ENCODE peak calls at places on chromosome 14, in eight cellular contexts. One of them, this sample, is unnamed.
A peak's percentile ranks its signal among the peaks of the same experiment; 100 is the strongest.

GRCh38 chr14:77000340-77001235 is 27.9 kb downstream of the IRF2BPL start:
- DNase-seq in fibroblast of the aortic adventitia: peak; percentile 76
- DNase-seq in fibroblast of mammary gland: peak; percentile 39
- DNase-seq in CD8-positive, alpha-beta T cell: no peak
- DNase-seq in astrocyte of the spinal cord: peak; percentile 40
- DNase-seq in OCI-LY7: peak; percentile 76
- DNase-seq in PC-3: no peak
- DNase-seq in neural progenitor cell: peak; percentile 46
- DNase-seq in this sample: peak; percentile 73

GRCh38 chr14:89924224-89924623 is 30.3 kb downstream of the EFCAB11 start:
- DNase-seq in fibroblast of the aortic adventitia: no peak
- DNase-seq in fibroblast of mammary gland: no peak
- DNase-seq in CD8-positive, alpha-beta T cell: no peak
- DNase-seq in astrocyte of the spinal cord: no peak
- DNase-seq in OCI-LY7: no peak
- DNase-seq in PC-3: no peak
- DNase-seq in neural progenitor cell: no peak
- DNase-seq in this sample: no peak

GRCh38 chr14:20516921-20517320 is 11.6 kb downstream of the RNASE10 start:
- DNase-seq in fibroblast of the aortic adventitia: peak; percentile 70
- DNase-seq in fibroblast of mammary gland: peak; percentile 89
- DNase-seq in CD8-positive, alpha-beta T cell: no peak
- DNase-seq in astrocyte of the spinal cord: peak; percentile 36
- DNase-seq in OCI-LY7: no peak
- DNase-seq in PC-3: peak; percentile 84
- DNase-seq in neural progenitor cell: no peak
- DNase-seq in this sample: peak; percentile 28

GRCh38 chr14:22819191-22819988 is 4.2 kb upstream of the SLC7A7 start:
- DNase-seq in fibroblast of the aortic adventitia: peak; percentile 75
- DNase-seq in fibroblast of mammary gland: peak; percentile 63
- DNase-seq in CD8-positive, alpha-beta T cell: no peak
- DNase-seq in astrocyte of the spinal cord: peak; percentile 80
- DNase-seq in OCI-LY7: peak; percentile 73
- DNase-seq in PC-3: peak; percentile 33
- DNase-seq in neural progenitor cell: no peak
- DNase-seq in this sample: peak; percentile 85

GRCh38 chr14:87805315-87805723 is 187.7 kb downstream of the GALC start:
- DNase-seq in fibroblast of the aortic adventitia: peak; percentile 52
- DNase-seq in fibroblast of mammary gland: peak; percentile 60
- DNase-seq in CD8-positive, alpha-beta T cell: peak; percentile 45
- DNase-seq in astrocyte of the spinal cord: peak; percentile 1
- DNase-seq in OCI-LY7: peak; percentile 33
- DNase-seq in PC-3: peak; percentile 22
- DNase-seq in neural progenitor cell: peak; percentile 18
- DNase-seq in this sample: peak; percentile 12

GRCh38 chr14:72578514-72578913 is 315.4 kb downstream of the DPF3 start:
- DNase-seq in fibroblast of the aortic adventitia: no peak
- DNase-seq in fibroblast of mammary gland: no peak
- DNase-seq in CD8-positive, alpha-beta T cell: no peak
- DNase-seq in astrocyte of the spinal cord: no peak
- DNase-seq in OCI-LY7: no peak
- DNase-seq in PC-3: no peak
- DNase-seq in neural progenitor cell: no peak
- DNase-seq in this sample: no peak

GRCh38 chr14:22536853-22537338 is 52.1 kb downstream of the DAD1 start:
- DNase-seq in fibroblast of the aortic adventitia: peak; percentile 94
- DNase-seq in fibroblast of mammary gland: peak; percentile 98
- DNase-seq in CD8-positive, alpha-beta T cell: peak; percentile 81
- DNase-seq in astrocyte of the spinal cord: peak; percentile 95
- DNase-seq in OCI-LY7: no peak
- DNase-seq in PC-3: peak; percentile 98
- DNase-seq in neural progenitor cell: no peak
- DNase-seq in this sample: peak; percentile 94

GRCh38 chr14:88798161-88798560 is 5.4 kb upstream of the EML5 start:
- DNase-seq in fibroblast of the aortic adventitia: no peak
- DNase-seq in fibroblast of mammary gland: no peak
- DNase-seq in CD8-positive, alpha-beta T cell: no peak
- DNase-seq in astrocyte of the spinal cord: no peak
- DNase-seq in OCI-LY7: no peak
- DNase-seq in PC-3: no peak
- DNase-seq in neural progenitor cell: no peak
- DNase-seq in this sample: no peak

GRCh38 chr14:100944052-100944451 is 40.5 kb upstream of the RTL1 start:
- DNase-seq in fibroblast of the aortic adventitia: no peak
- DNase-seq in fibroblast of mammary gland: no peak
- DNase-seq in CD8-positive, alpha-beta T cell: no peak
- DNase-seq in astrocyte of the spinal cord: no peak
- DNase-seq in OCI-LY7: no peak
- DNase-seq in PC-3: no peak
- DNase-seq in neural progenitor cell: no peak
- DNase-seq in this sample: no peak

GRCh38 chr14:22315336-22315735 is 273.7 kb downstream of the DAD1 start:
- DNase-seq in fibroblast of the aortic adventitia: no peak
- DNase-seq in fibroblast of mammary gland: no peak
- DNase-seq in CD8-positive, alpha-beta T cell: no peak
- DNase-seq in astrocyte of the spinal cord: no peak
- DNase-seq in OCI-LY7: no peak
- DNase-seq in PC-3: peak; percentile 55
- DNase-seq in neural progenitor cell: no peak
- DNase-seq in this sample: no peak

GRCh38 chr14:37655418-37655817 is 60.0 kb downstream of the TTC6 start:
- DNase-seq in fibroblast of the aortic adventitia: no peak
- DNase-seq in fibroblast of mammary gland: peak; percentile 1
- DNase-seq in CD8-positive, alpha-beta T cell: no peak
- DNase-seq in astrocyte of the spinal cord: peak; percentile 43
- DNase-seq in OCI-LY7: no peak
- DNase-seq in PC-3: peak; percentile 82
- DNase-seq in neural progenitor cell: no peak
- DNase-seq in this sample: no peak

GRCh38 chr14:62126885-62127478 is 364.8 kb downstream of the SNAPC1 start:
- DNase-seq in fibroblast of the aortic adventitia: peak; percentile 76
- DNase-seq in fibroblast of mammary gland: peak; percentile 63
- DNase-seq in CD8-positive, alpha-beta T cell: no peak
- DNase-seq in astrocyte of the spinal cord: peak; percentile 67
- DNase-seq in OCI-LY7: peak; percentile 70
- DNase-seq in PC-3: peak; percentile 85
- DNase-seq in neural progenitor cell: peak; percentile 66
- DNase-seq in this sample: peak; percentile 72

GRCh38 chr14:74240794-74241610 is 1.8 kb downstream of the VSX2 start:
- DNase-seq in fibroblast of the aortic adventitia: peak; percentile 7
- DNase-seq in fibroblast of mammary gland: no peak
- DNase-seq in CD8-positive, alpha-beta T cell: no peak
- DNase-seq in astrocyte of the spinal cord: peak; percentile 4
- DNase-seq in OCI-LY7: no peak
- DNase-seq in PC-3: no peak
- DNase-seq in neural progenitor cell: peak; percentile 70
- DNase-seq in this sample: no peak

GRCh38 chr14:101823511-101824120 is 62.1 kb downstream of the PPP2R5C start:
- DNase-seq in fibroblast of the aortic adventitia: peak; percentile 55
- DNase-seq in fibroblast of mammary gland: peak; percentile 50
- DNase-seq in CD8-positive, alpha-beta T cell: peak; percentile 70
- DNase-seq in astrocyte of the spinal cord: no peak
- DNase-seq in OCI-LY7: peak; percentile 46
- DNase-seq in PC-3: no peak
- DNase-seq in neural progenitor cell: no peak
- DNase-seq in this sample: peak; percentile 58

DNA sequence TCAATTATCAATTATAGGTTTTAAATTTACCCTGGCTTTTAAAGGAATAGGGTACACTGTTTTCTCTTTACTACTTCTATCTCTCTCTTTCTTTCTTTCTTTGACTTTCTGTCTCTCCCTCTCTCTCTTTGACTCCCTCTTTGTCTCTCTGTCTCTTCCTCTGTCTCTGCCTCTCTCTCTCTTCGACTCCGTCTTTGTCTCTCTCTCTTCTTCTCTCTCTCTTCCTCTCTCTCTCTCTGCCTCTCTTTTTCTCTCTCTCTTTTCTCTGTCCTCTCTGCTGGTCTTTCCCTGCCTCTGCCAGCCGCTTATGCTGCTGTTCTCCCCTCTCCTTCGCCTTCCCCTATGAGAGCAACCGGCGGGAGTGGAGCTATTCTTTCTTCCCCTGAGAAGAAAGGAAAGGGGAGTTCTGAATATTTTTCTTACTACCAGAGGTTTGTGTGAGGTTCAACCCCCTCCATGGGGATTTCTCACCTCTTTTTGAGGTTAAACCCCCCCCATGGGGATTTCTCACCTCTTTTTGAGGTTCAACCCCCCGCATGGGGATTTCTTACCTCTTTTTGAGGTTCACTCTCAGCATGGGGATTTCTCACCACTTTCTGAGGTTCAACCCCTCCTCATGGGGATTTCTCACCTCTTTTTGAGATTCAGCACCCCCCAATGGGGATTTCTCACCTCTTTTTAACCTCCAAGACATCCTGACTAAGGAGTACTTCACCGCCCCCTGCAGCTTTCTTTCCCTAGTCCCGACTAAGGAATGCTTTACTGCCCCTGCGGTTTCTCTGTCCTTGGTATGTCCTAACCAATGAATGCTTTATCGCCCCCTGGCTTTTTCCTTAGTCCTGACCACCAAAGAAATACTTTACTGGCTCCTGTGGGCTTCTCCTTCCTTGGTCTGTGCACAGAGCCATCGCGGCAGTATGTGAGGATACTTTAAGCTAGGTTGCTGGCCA is 27.4 kb upstream of the DDHD1 start:
- DNase-seq in fibroblast of the aortic adventitia: peak; percentile 22
- DNase-seq in fibroblast of mammary gland: peak; percentile 52
- DNase-seq in CD8-positive, alpha-beta T cell: no peak
- DNase-seq in astrocyte of the spinal cord: peak; percentile 33
- DNase-seq in OCI-LY7: peak; percentile 7
- DNase-seq in PC-3: no peak
- DNase-seq in neural progenitor cell: peak; percentile 91
- DNase-seq in this sample: peak; percentile 46
- TF ChIP-seq CTCF in fibroblast of the aortic adventitia: peak; percentile 11
- TF ChIP-seq CTCF in fibroblast of mammary gland: peak; percentile 33
- TF ChIP-seq CTCF in CD8-positive, alpha-beta T cell: no peak
- TF ChIP-seq CTCF in astrocyte of the spinal cord: peak; percentile 20
- TF ChIP-seq CTCF in OCI-LY7: peak; percentile 20
- TF ChIP-seq CTCF in PC-3: peak; percentile 27
- TF ChIP-seq CTCF in neural progenitor cell: peak; percentile 61
- TF ChIP-seq CTCF in this sample: peak; percentile 37

GRCh38 chr14:95319312-95320075 is at the start of gene CLMN:
- DNase-seq in fibroblast of the aortic adventitia: peak; percentile 12
- DNase-seq in fibroblast of mammary gland: peak; percentile 32
- DNase-seq in CD8-positive, alpha-beta T cell: peak; percentile 26
- DNase-seq in astrocyte of the spinal cord: no peak
- DNase-seq in OCI-LY7: peak; percentile 66
- DNase-seq in PC-3: peak; percentile 33
- DNase-seq in neural progenitor cell: peak; percentile 85
- DNase-seq in this sample: peak; percentile 13

GRCh38 chr14:95318870-95319311 is 817 bp downstream of the CLMN start:
- DNase-seq in fibroblast of the aortic adventitia: no peak
- DNase-seq in fibroblast of mammary gland: no peak
- DNase-seq in CD8-positive, alpha-beta T cell: no peak
- DNase-seq in astrocyte of the spinal cord: no peak
- DNase-seq in OCI-LY7: no peak
- DNase-seq in PC-3: no peak
- DNase-seq in neural progenitor cell: no peak
- DNase-seq in this sample: no peak

GRCh38 chr14:95318399-95318834 is 1.3 kb downstream of the CLMN start:
- DNase-seq in fibroblast of the aortic adventitia: no peak
- DNase-seq in fibroblast of mammary gland: no peak
- DNase-seq in CD8-positive, alpha-beta T cell: no peak
- DNase-seq in astrocyte of the spinal cord: no peak
- DNase-seq in OCI-LY7: peak; percentile 46
- DNase-seq in PC-3: no peak
- DNase-seq in neural progenitor cell: no peak
- DNase-seq in this sample: no peak

GRCh38 chr14:95316826-95317225 is 2.9 kb downstream of the CLMN start:
- DNase-seq in fibroblast of the aortic adventitia: no peak
- DNase-seq in fibroblast of mammary gland: no peak
- DNase-seq in CD8-positive, alpha-beta T cell: no peak
- DNase-seq in astrocyte of the spinal cord: no peak
- DNase-seq in OCI-LY7: no peak
- DNase-seq in PC-3: no peak
- DNase-seq in neural progenitor cell: peak; percentile 58
- DNase-seq in this sample: no peak

DNA sequence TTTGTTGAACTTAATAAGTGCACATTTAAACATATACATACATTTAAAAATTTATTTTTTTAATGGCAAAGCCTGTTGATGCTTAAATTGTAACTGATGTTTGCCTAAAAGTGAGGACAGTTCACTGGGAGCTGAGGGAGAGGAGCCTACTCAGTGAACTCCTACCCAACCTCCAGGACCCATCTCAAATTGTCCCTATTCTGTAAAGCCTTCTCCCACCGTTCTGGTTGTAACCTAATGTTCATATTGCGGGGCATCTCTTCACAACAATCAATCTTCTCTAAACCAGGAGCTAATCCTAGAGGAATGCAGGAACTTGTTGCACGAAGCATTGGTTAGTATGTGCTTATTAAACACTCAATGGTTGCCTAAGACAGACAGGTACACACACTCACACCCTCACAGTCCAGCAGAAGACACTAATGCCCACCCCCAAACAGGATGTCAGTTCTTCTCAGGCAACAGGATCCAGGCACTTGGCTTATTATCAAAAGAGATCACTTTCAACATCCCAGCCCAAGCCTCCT is 1.8 kb downstream of the CLMN start:
- DNase-seq in fibroblast of the aortic adventitia: no peak
- DNase-seq in fibroblast of mammary gland: no peak
- DNase-seq in CD8-positive, alpha-beta T cell: no peak
- DNase-seq in astrocyte of the spinal cord: no peak
- DNase-seq in OCI-LY7: no peak
- DNase-seq in PC-3: no peak
- DNase-seq in neural progenitor cell: no peak
- DNase-seq in this sample: no peak
- H3K4me3 ChIP-seq in fibroblast of the aortic adventitia: no peak overlapping the region
- H3K4me3 ChIP-seq in fibroblast of mammary gland: no peak overlapping the region
- H3K4me3 ChIP-seq in CD8-positive, alpha-beta T cell: no peak overlapping the region
- H3K4me3 ChIP-seq in astrocyte of the spinal cord: no peak overlapping the region
- H3K4me3 ChIP-seq in OCI-LY7: no peak overlapping the region
- H3K4me3 ChIP-seq in PC-3: no peak overlapping the region
- H3K4me3 ChIP-seq in neural progenitor cell: no peak overlapping the region
- H3K4me3 ChIP-seq in this sample: no peak overlapping the region

GRCh38 chr14:25436906-25437305 is 387.0 kb upstream of the STXBP6 start:
- DNase-seq in fibroblast of the aortic adventitia: no peak
- DNase-seq in fibroblast of mammary gland: no peak
- DNase-seq in CD8-positive, alpha-beta T cell: no peak
- DNase-seq in astrocyte of the spinal cord: no peak
- DNase-seq in OCI-LY7: no peak
- DNase-seq in PC-3: no peak
- DNase-seq in neural progenitor cell: no peak
- DNase-seq in this sample: no peak

GRCh38 chr14:25430808-25431207 is 380.9 kb upstream of the STXBP6 start:
- DNase-seq in fibroblast of the aortic adventitia: no peak
- DNase-seq in fibroblast of mammary gland: no peak
- DNase-seq in CD8-positive, alpha-beta T cell: no peak
- DNase-seq in astrocyte of the spinal cord: no peak
- DNase-seq in OCI-LY7: no peak
- DNase-seq in PC-3: no peak
- DNase-seq in neural progenitor cell: no peak
- DNase-seq in this sample: no peak

GRCh38 chr14:25431211-25432076 is 381.5 kb upstream of the STXBP6 start:
- DNase-seq in fibroblast of the aortic adventitia: no peak
- DNase-seq in fibroblast of mammary gland: peak; percentile 32
- DNase-seq in CD8-positive, alpha-beta T cell: no peak
- DNase-seq in astrocyte of the spinal cord: no peak
- DNase-seq in OCI-LY7: peak; percentile 5
- DNase-seq in PC-3: peak; percentile 23
- DNase-seq in neural progenitor cell: peak; percentile 58
- DNase-seq in this sample: peak; percentile 1
- TF ChIP-seq CTCF in fibroblast of the aortic adventitia: no peak
- TF ChIP-seq CTCF in fibroblast of mammary gland: peak; percentile 14
- TF ChIP-seq CTCF in CD8-positive, alpha-beta T cell: no peak
- TF ChIP-seq CTCF in astrocyte of the spinal cord: no peak
- TF ChIP-seq CTCF in OCI-LY7: peak; percentile 47
- TF ChIP-seq CTCF in PC-3: peak; percentile 37
- TF ChIP-seq CTCF in neural progenitor cell: peak; percentile 65
- TF ChIP-seq CTCF in this sample: no peak

GRCh38 chr14:40616579-40616978 is 990.1 kb upstream of the LRFN5 start:
- DNase-seq in fibroblast of the aortic adventitia: no peak
- DNase-seq in fibroblast of mammary gland: no peak
- DNase-seq in CD8-positive, alpha-beta T cell: no peak
- DNase-seq in astrocyte of the spinal cord: no peak
- DNase-seq in OCI-LY7: no peak
- DNase-seq in PC-3: no peak
- DNase-seq in neural progenitor cell: no peak
- DNase-seq in this sample: no peak
- H3K4me3 ChIP-seq in fibroblast of the aortic adventitia: no peak overlapping the region
- H3K4me3 ChIP-seq in fibroblast of mammary gland: no peak overlapping the region
- H3K4me3 ChIP-seq in CD8-positive, alpha-beta T cell: no peak overlapping the region
- H3K4me3 ChIP-seq in astrocyte of the spinal cord: no peak overlapping the region
- H3K4me3 ChIP-seq in OCI-LY7: no peak overlapping the region
- H3K4me3 ChIP-seq in PC-3: no peak overlapping the region
- H3K4me3 ChIP-seq in neural progenitor cell: no peak overlapping the region
- H3K4me3 ChIP-seq in this sample: no peak overlapping the region

This sample was measured in fibroblast of villous mesenchyme.